ENCODE peak calls at places on chromosomes 11 and 22, in six cellular contexts. K is natural killer cell, W is AG04450, E is tibial nerve, C is HFFc6, Y is cardiac muscle cell. O is an unnamed sample.

GRCh38 chr11:20055312-20055711 is 105.0 kb downstream of the DBX1 start:
- DNase-seq in K (no peak), W (no peak), E (no peak), C (no peak), Y (no peak), O (no peak)

GRCh38 chr11:19091366-19091765 is 25.6 kb upstream of the ZDHHC13 start:
- DNase-seq in K (no peak), W (no peak), E (no peak), C (no peak), Y (no peak), O (no peak)

GRCh38 chr22:31646186-31647019 is 15.6 kb downstream of the PISD start:
- DNase-seq in K (no peak), W (peak; percentile 96), E (no peak), C (peak; percentile 97), Y (peak; percentile 91), O (no peak)

GRCh38 chr11:66854729-66855211 is 2.1 kb upstream of the LRFN4 start:
- DNase-seq in K (no peak), W (no peak), E (no peak), C (no peak), Y (no peak), O (no peak)

GRCh38 chr11:9265211-9266131 is at the start of gene DENND5A:
- DNase-seq in K (peak; percentile 48), W (peak; percentile 51), E (peak; percentile 53), C (peak; percentile 70), Y (peak; percentile 91), O (peak; percentile 82)

GRCh38 chr11:14764899-14765527 is 121.4 kb downstream of the PDE3B start:
- DNase-seq in K (no peak), W (no peak), E (no peak), C (peak; percentile 16), Y (peak; percentile 95), O (no peak)

GRCh38 chr11:44979536-44980399 is 29.1 kb upstream of the TP53I11 start:
- DNase-seq in K (no peak), W (no peak), E (no peak), C (no peak), Y (no peak), O (no peak)

GRCh38 chr11:119421941-119422504 is 949 bp downstream of the THY1 start:
- DNase-seq in K (no peak), W (no peak), E (no peak), C (no peak), Y (peak; percentile 41), O (no peak)

GRCh38 chr22:43861529-43861928 is 784 bp downstream of the SULT4A1 start:
- DNase-seq in K (no peak), W (no peak), E (no peak), C (no peak), Y (peak; percentile 49), O (no peak)

GRCh38 chr11:9090488-9091043 is 833 bp downstream of the SCUBE2 start:
- DNase-seq in K (no peak), W (no peak), E (no peak), C (no peak), Y (peak; percentile 18), O (no peak)

GRCh38 chr11:94849836-94850235 is 81.7 kb downstream of the AMOTL1 start:
- DNase-seq in K (no peak), W (no peak), E (peak; percentile 24), C (no peak), Y (peak; percentile 78), O (no peak)

GRCh38 chr11:66268953-66269906 is 791 bp downstream of the RAB1B start:
- DNase-seq in K (no peak), W (no peak), E (no peak), C (peak; percentile 50), Y (peak; percentile 41), O (no peak)

GRCh38 chr11:11251394-11251970 is 101.6 kb downstream of the CSNK2A3 start:
- DNase-seq in K (no peak), W (no peak), E (no peak), C (no peak), Y (no peak), O (no peak)

GRCh38 chr11:86726118-86726748 is 53.8 kb upstream of the ME3 start:
- DNase-seq in K (no peak), W (no peak), E (no peak), C (no peak), Y (no peak), O (no peak)

GRCh38 chr11:92342034-92342433 is 117.4 kb downstream of the FAT3 start:
- DNase-seq in K (no peak), W (no peak), E (no peak), C (no peak), Y (no peak), O (no peak)

GRCh38 chr11:92346220-92346619 is 121.6 kb downstream of the FAT3 start:
- DNase-seq in K (no peak), W (no peak), E (no peak), C (no peak), Y (no peak), O (no peak)

GRCh38 chr11:92347404-92347803 is 122.8 kb downstream of the FAT3 start:
- DNase-seq in K (no peak), W (no peak), E (no peak), C (no peak), Y (no peak), O (no peak)

GRCh38 chr11:92340839-92341238 is 116.2 kb downstream of the FAT3 start:
- DNase-seq in K (no peak), W (no peak), E (no peak), C (peak; percentile 6), Y (peak; percentile 6), O (no peak)

DNA sequence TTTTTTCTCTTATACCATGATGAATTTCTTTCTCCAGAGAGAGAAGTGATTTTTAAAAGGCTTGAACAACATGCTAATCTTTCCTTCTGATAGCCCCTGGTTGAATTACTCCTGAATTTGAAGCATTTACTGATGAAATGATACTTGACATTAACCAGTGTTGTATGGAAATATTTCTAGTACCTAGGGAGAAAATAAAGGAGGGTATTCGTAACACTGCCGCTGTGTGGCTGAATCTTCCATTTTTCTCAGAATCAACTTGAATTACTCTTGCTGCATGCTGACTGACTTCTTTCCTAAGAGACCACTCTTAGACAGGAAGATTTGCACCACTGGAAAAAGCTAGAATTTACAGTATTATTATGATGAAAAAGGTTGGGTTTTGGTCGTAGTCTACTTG is 118.3 kb downstream of the FAT3 start:
- DNase-seq in K (no peak), W (no peak), E (no peak), C (no peak), Y (peak; percentile 7), O (no peak)
- TF ChIP-seq CTCF in K (no peak), W (no peak), E (no peak), C (peak; percentile 14), Y (no peak), O (no peak)

DNA sequence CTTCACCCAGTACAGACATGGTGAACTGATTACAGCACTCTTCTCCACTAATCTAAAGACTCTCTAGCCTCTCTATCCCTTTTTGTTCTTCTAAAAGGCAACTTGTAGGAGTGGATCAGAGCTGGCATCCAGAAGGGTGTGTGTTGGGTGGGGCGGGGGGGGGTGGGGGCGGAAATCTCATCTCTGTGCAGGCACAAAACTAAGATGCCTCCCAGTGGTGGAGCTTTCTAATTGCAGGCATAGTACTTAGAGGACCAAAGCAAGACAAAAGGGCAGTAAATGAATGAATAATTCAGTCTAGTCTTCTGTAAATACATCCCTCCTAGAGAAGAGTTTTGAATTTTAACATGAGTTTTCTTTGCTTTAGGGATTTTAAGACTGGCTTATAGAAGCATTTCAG is 11.4 kb upstream of the EMID1 start:
- DNase-seq in K (no peak), W (no peak), E (no peak), C (no peak), Y (no peak), O (no peak)
- TF ChIP-seq CTCF in K (no peak), W (peak; percentile 11), E (no peak), C (peak; percentile 24), Y (no peak), O (peak; percentile 65)

GRCh38 chr22:49924113-49924833 is 5.8 kb downstream of the CRELD2 start:
- DNase-seq in K (no peak), W (no peak), E (no peak), C (no peak), Y (no peak), O (no peak)

GRCh38 chr22:49922926-49923325 is 4.5 kb downstream of the CRELD2 start:
- DNase-seq in K (no peak), W (no peak), E (no peak), C (no peak), Y (no peak), O (peak; percentile 69)

GRCh38 chr22:49922484-49922883 is 4.0 kb downstream of the CRELD2 start:
- DNase-seq in K (no peak), W (no peak), E (no peak), C (no peak), Y (no peak), O (no peak)

GRCh38 chr22:49921508-49922278 is 3.3 kb downstream of the CRELD2 start:
- DNase-seq in K (no peak), W (no peak), E (no peak), C (no peak), Y (no peak), O (no peak)

GRCh38 chr22:49923445-49923844 is 5.0 kb downstream of the CRELD2 start:
- DNase-seq in K (no peak), W (no peak), E (no peak), C (no peak), Y (no peak), O (no peak)
- TF ChIP-seq CTCF in K (no peak), W (peak; percentile 42), E (no peak), C (peak; percentile 65), Y (no peak), O (no peak)

GRCh38 chr22:46984751-46985506 is 222.5 kb downstream of the TBC1D22A start:
- DNase-seq in K (no peak), W (no peak), E (no peak), C (peak; percentile 72), Y (peak; percentile 54), O (no peak)
- TF ChIP-seq CTCF in K (no peak), W (peak; percentile 11), E (no peak), C (no peak), Y (no peak), O (no peak)

DNA sequence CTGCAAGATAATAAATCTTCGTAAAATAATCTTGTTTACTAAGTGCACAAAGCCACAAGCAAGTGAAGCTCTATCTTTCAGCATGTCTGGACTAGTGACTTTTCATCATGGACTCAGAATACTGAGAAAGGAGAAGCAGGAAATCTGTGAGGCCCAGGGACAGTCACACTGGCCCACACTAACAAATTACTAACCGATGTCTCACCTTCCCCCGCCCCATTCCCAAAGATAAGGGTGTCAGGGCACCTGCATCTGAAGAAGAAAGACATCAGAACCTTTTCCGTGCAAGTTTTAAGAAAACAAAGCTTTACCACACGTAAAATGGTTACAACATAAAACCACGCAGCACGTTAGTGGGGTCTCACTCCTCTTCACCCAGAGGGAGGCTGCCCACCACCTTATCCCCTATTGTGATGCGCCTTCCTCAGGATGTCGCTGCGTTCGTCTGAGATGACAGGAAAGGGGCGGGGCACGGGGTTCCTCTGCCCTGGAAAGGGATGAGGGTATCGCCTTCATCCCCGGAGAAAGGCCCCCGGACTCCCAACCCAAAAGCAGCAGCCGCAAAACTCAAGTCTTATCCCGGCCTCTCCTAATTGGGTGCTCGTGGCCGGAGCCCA is 603 bp downstream of the BTBD10 start:
- DNase-seq in K (no peak), W (no peak), E (peak; percentile 24), C (peak; percentile 41), Y (peak; percentile 24), O (no peak)
- TF ChIP-seq CTCF in K (no peak), W (no peak), E (no peak), C (no peak), Y (no peak), O (no peak)